ENCODE peak calls at places on chromosomes 1 and 21, in nine cellular contexts. N, P, O, E, A, Y, H, G and D are unnamed samples.

GRCh38 chr1:17826165-17826488 is 71.0 kb downstream of the ACTL8 start:
- DNase-seq in G (no peak), N (no peak), O (peak), A (peak), H (no peak), E (peak), P (no peak), Y (peak), D (no peak)

GRCh38 chr1:22210636-22211035 is 67.7 kb upstream of the WNT4 start:
- DNase-seq in N (no peak), G (no peak), Y (no peak), A (no peak), O (no peak), H (no peak), P (no peak), E (peak), D (no peak)

GRCh38 chr1:155321577-155322497 is 1.1 kb downstream of the RUSC1 start:
- DNase-seq in O (peak), Y (no peak), P (no peak), E (no peak), G (no peak), A (no peak), N (no peak), H (no peak), D (no peak)

GRCh38 chr21:32261929-32262328 is 16.9 kb downstream of the MIS18A start:
- DNase-seq in Y (no peak), P (no peak), H (no peak), E (no peak), O (no peak), A (no peak), N (no peak), G (no peak), D (no peak)

GRCh38 chr1:37817481-37817880 is 9.5 kb upstream of the YRDC start:
- DNase-seq in P (no peak), N (no peak), E (no peak), A (no peak), H (no peak), O (peak), G (no peak), Y (no peak), D (no peak)

GRCh38 chr1:85911742-85912141 is 203.5 kb upstream of the ZNHIT6 start:
- DNase-seq in G (no peak), P (no peak), E (no peak), A (no peak), H (no peak), Y (no peak), N (no peak), O (no peak), D (no peak)

GRCh38 chr21:38454161-38454560 is 44.1 kb downstream of the ERG start:
- DNase-seq in A (no peak), Y (no peak), E (no peak), G (no peak), P (no peak), O (no peak), N (no peak), H (no peak), D (no peak)

GRCh38 chr1:64042331-64043100 is 160.9 kb upstream of the UBE2U start:
- DNase-seq in Y (no peak), H (no peak), A (peak), P (no peak), O (no peak), G (peak), E (peak), N (no peak), D (no peak)

GRCh38 chr1:165773324-165773965 is 4.8 kb upstream of the TMCO1 start:
- DNase-seq in A (no peak), G (peak), N (no peak), O (no peak), E (no peak), Y (peak), H (no peak), P (no peak), D (no peak)